ENCODE peak calls at places on chromosomes 13 and 19, in four cellular contexts. R is endothelial cell of umbilical vein, D is GM12878, U is K562. H is an unnamed sample.

GRCh38 chr19:4304509-4305252 is at the start of gene FSD1:
- DNase-seq in R (peak), D (no peak), U (peak), H (peak)

GRCh38 chr13:107518292-107518691 is 697.0 kb downstream of the LIG4 start:
- DNase-seq in R (peak), D (no peak), U (no peak), H (peak)

GRCh38 chr19:1618157-1619093 is 13.2 kb upstream of the UQCR11 start:
- DNase-seq in R (no peak), D (no peak), U (peak), H (no peak)

GRCh38 chr19:1566392-1567115 is 1.6 kb downstream of the MEX3D start:
- DNase-seq in R (peak), D (no peak), U (peak), H (peak)

GRCh38 chr13:101398920-101399319 is 17.4 kb downstream of the NALCN start:
- DNase-seq in R (peak), D (no peak), U (no peak), H (peak)

GRCh38 chr13:80010286-80010831 is 330.6 kb downstream of the SPRY2 start:
- DNase-seq in R (no peak), D (no peak), U (no peak), H (no peak)

GRCh38 chr19:17001603-17002183 is 24.9 kb downstream of the CPAMD8 start:
- DNase-seq in R (no peak), D (no peak), U (peak), H (no peak)

GRCh38 chr13:108494991-108495661 is 134.3 kb upstream of the MYO16 start:
- DNase-seq in R (no peak), D (no peak), U (no peak), H (no peak)

GRCh38 chr19:58059003-58059671 is at the start of gene ZNF135:
- DNase-seq in R (peak), D (no peak), U (no peak), H (peak)

GRCh38 chr13:30978981-30979956 is 46.8 kb downstream of the TEX26 start:
- DNase-seq in R (peak), D (no peak), U (peak), H (no peak)

GRCh38 chr19:41144403-41144802 is 30.2 kb downstream of the CYP2F1 start:
- DNase-seq in R (peak), D (peak), U (peak), H (peak)

GRCh38 chr19:16520074-16520973 is 21.9 kb downstream of the CHERP start:
- DNase-seq in R (no peak), D (no peak), U (peak), H (no peak)

GRCh38 chr13:44013666-44014291 is 134.1 kb downstream of the LACC1 start:
- DNase-seq in R (peak), D (no peak), U (no peak), H (peak)

GRCh38 chr19:1513492-1514294 is 874 bp upstream of the ADAMTSL5 start:
- DNase-seq in R (no peak), D (no peak), U (peak), H (peak)

GRCh38 chr13:51026016-51026415 is 85.1 kb downstream of the C13orf42 start:
- DNase-seq in R (no peak), D (no peak), U (no peak), H (no peak)

GRCh38 chr13:94537740-94538630 is 58.0 kb downstream of the TGDS start:
- DNase-seq in R (no peak), D (no peak), U (no peak), H (no peak)

GRCh38 chr13:38735655-38736440 is 49.0 kb downstream of the FREM2 start:
- DNase-seq in R (no peak), D (no peak), U (no peak), H (no peak)

GRCh38 chr13:39317284-39317683 is 279.0 kb downstream of the NHLRC3 start:
- DNase-seq in R (peak), D (no peak), U (no peak), H (peak)

GRCh38 chr19:49716154-49716553 is 25.2 kb downstream of the CPT1C start:
- DNase-seq in R (no peak), D (no peak), U (no peak), H (no peak)

GRCh38 chr19:14476663-14477401 is 1.7 kb upstream of the PTGER1 start:
- DNase-seq in R (no peak), D (no peak), U (peak), H (peak)

GRCh38 chr19:47351545-47351944 is 2.4 kb downstream of the DHX34 start:
- DNase-seq in R (peak), D (no peak), U (no peak), H (peak)

GRCh38 chr19:1163934-1164683 is 10.0 kb downstream of the SBNO2 start:
- DNase-seq in R (no peak), D (no peak), U (no peak), H (no peak)

GRCh38 chr13:111298214-111298975 is 22.0 kb upstream of the TEX29 start:
- DNase-seq in R (no peak), D (no peak), U (no peak), H (no peak)

GRCh38 chr19:12885749-12886706 is 973 bp downstream of the KLF1 start:
- DNase-seq in R (no peak), D (no peak), U (peak), H (no peak)

GRCh38 chr19:18456974-18457373 is 19.0 kb upstream of the ISYNA1 start:
- DNase-seq in R (no peak), D (no peak), U (no peak), H (no peak)
- TF ChIP-seq FOS in R (no peak), D (no peak), U (no peak), H (no peak)

GRCh38 chr13:112781881-112782361 is 92.1 kb downstream of the ATP11A start:
- DNase-seq in R (peak), D (no peak), U (no peak), H (no peak)
- TF ChIP-seq FOS in R (no peak), D (no peak), U (no peak), H (no peak)

GRCh38 chr13:77310161-77310560 is 16.7 kb downstream of the MYCBP2 start:
- DNase-seq in R (peak), D (no peak), U (no peak), H (no peak)
- TF ChIP-seq FOS in R (no peak), D (no peak), U (no peak), H (no peak)

GRCh38 chr19:6223461-6224307 is 56.1 kb downstream of the MLLT1 start:
- DNase-seq in R (no peak), D (no peak), U (no peak), H (no peak)
- TF ChIP-seq FOS in R (no peak), D (no peak), U (no peak), H (no peak)

GRCh38 chr13:40384976-40385857 is 281.2 kb downstream of the FOXO1 start:
- DNase-seq in R (no peak), D (no peak), U (no peak), H (no peak)
- TF ChIP-seq FOS in R (no peak), D (no peak), U (no peak), H (no peak)

GRCh38 chr13:48642061-48642460 is 11.7 kb upstream of the CYSLTR2 start:
- DNase-seq in R (no peak), D (no peak), U (no peak), H (no peak)
- TF ChIP-seq FOS in R (no peak), D (no peak), U (no peak), H (no peak)

DNA sequence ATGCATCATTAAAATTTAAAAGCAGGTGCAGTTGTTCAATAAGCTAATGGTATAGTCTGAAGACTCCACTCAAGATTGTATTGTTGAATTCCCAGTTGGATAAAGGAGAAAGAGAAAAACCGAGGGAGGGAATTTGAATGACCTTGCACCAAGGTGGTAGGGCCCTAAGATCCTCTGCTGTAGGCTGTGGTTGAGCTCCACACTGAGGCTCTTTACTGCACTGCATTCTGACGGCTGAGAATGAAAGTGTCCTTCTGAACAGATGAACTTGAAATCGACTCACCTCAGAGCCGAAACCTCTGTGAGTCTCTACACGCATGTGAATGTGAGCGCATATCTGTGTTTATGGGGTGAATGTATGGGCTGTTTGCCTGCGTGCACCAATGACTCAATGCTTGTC is 388.9 kb upstream of the DACH1 start:
- DNase-seq in R (peak), D (no peak), U (no peak), H (no peak)
- TF ChIP-seq FOS in R (no peak), D (no peak), U (no peak), H (no peak)

GRCh38 chr13:46624353-46624752 is 71.4 kb downstream of the LRCH1 start:
- DNase-seq in R (no peak), D (no peak), U (no peak), H (no peak)
- TF ChIP-seq FOS in R (no peak), D (no peak), U (no peak), H (no peak)

GRCh38 chr19:45446944-45447343 is 20.9 kb upstream of the FOSB start:
- DNase-seq in R (no peak), D (no peak), U (no peak), H (no peak)

GRCh38 chr19:45448425-45448756 is 19.4 kb upstream of the FOSB start:
- DNase-seq in R (no peak), D (no peak), U (no peak), H (no peak)

GRCh38 chr19:45444318-45445041 is 20.8 kb upstream of the ERCC1 start:
- DNase-seq in R (peak), D (no peak), U (peak), H (peak)

GRCh38 chr19:45445139-45445538 is 21.4 kb upstream of the ERCC1 start:
- DNase-seq in R (no peak), D (no peak), U (no peak), H (no peak)

GRCh38 chr19:45446295-45446694 is 21.5 kb upstream of the FOSB start:
- DNase-seq in R (peak), D (no peak), U (no peak), H (peak)
- TF ChIP-seq FOS in R (no peak), D (no peak), U (no peak), H (no peak)

GRCh38 chr13:113209336-113209879 is at the start of gene CUL4A:
- DNase-seq in R (no peak), D (no peak), U (peak), H (peak)
- TF ChIP-seq FOS in R (no peak), D (no peak), U (no peak), H (no peak)

H was measured in IMR-90.